ENCODE peak calls at places on chromosomes 5 and 9, in six cellular contexts. P, Y, V, A, J and H are unnamed samples.

GRCh38 chr9:104772707-104773106 is 8.8 kb downstream of the NIPSNAP3B start:
- DNase-seq in P (no peak), Y (no peak), V (no peak), A (no peak), J (no peak), H (no peak)

GRCh38 chr5:143328589-143329220 is 74.8 kb downstream of the NR3C1 start:
- DNase-seq in P (no peak), Y (no peak), V (no peak), A (no peak), J (no peak), H (no peak)

GRCh38 chr5:120293796-120294195 is 170.3 kb upstream of the PRR16 start:
- DNase-seq in P (no peak), Y (no peak), V (peak; percentile 70), A (no peak), J (no peak), H (no peak)

GRCh38 chr9:120579139-120579749 is 723 bp downstream of the CDK5RAP2 start:
- DNase-seq in P (peak; percentile 6), Y (no peak), V (peak; percentile 6), A (no peak), J (no peak), H (peak; percentile 58)

GRCh38 chr9:127035948-127036347 is 86.5 kb downstream of the ANGPTL2 start:
- DNase-seq in P (no peak), Y (no peak), V (peak; percentile 19), A (no peak), J (no peak), H (no peak)

GRCh38 chr9:97419315-97419867 is 7.5 kb downstream of the TDRD7 start:
- DNase-seq in P (no peak), Y (no peak), V (peak; percentile 72), A (no peak), J (no peak), H (peak; percentile 50)

GRCh38 chr9:82149647-82150046 is 161.1 kb downstream of the SPATA31D1 start:
- DNase-seq in P (no peak), Y (no peak), V (no peak), A (no peak), J (no peak), H (no peak)

GRCh38 chr5:139660105-139660915 is 12.2 kb downstream of the CXXC5 start:
- DNase-seq in P (no peak), Y (no peak), V (peak; percentile 77), A (no peak), J (peak; percentile 43), H (peak; percentile 52)

GRCh38 chr9:14346826-14347407 is 33.0 kb upstream of the NFIB start:
- DNase-seq in P (no peak), Y (peak; percentile 88), V (no peak), A (no peak), J (peak; percentile 34), H (no peak)

GRCh38 chr9:123749580-123750202 is 180.2 kb downstream of the DENND1A start:
- DNase-seq in P (no peak), Y (no peak), V (peak; percentile 69), A (no peak), J (peak; percentile 91), H (peak; percentile 23)

GRCh38 chr9:137461663-137462395 is 2.7 kb upstream of the NSMF start:
- DNase-seq in P (peak; percentile 94), Y (no peak), V (no peak), A (peak; percentile 57), J (peak; percentile 59), H (peak; percentile 82)

GRCh38 chr5:10702040-10702629 is 58.9 kb downstream of the DAP start:
- DNase-seq in P (no peak), Y (no peak), V (peak; percentile 99), A (no peak), J (peak; percentile 31), H (no peak)

GRCh38 chr9:5002811-5003210 is 17.7 kb downstream of the JAK2 start:
- DNase-seq in P (no peak), Y (no peak), V (no peak), A (no peak), J (no peak), H (no peak)

GRCh38 chr9:135095470-135096407 is 8.3 kb downstream of the OLFM1 start:
- DNase-seq in P (no peak), Y (no peak), V (no peak), A (no peak), J (no peak), H (peak; percentile 65)

GRCh38 chr5:93941897-93942296 is 200.5 kb upstream of the POU5F2 start:
- DNase-seq in P (no peak), Y (peak; percentile 12), V (no peak), A (no peak), J (peak; percentile 5), H (peak; percentile 95)

GRCh38 chr5:60540855-60541805 is 158.8 kb downstream of the DEPDC1B start:
- DNase-seq in P (peak; percentile 5), Y (peak; percentile 27), V (no peak), A (no peak), J (no peak), H (peak; percentile 54)

GRCh38 chr9:116087246-116087645 is 66.3 kb upstream of the PAPPA start:
- DNase-seq in P (no peak), Y (peak; percentile 22), V (peak; percentile 89), A (no peak), J (no peak), H (peak; percentile 97)